ENCODE peak calls at places on chromosomes 12 and 14, in eight cellular contexts. One of them, this sample, is unnamed.

GRCh38 chr14:20626274-20626673 is 15.2 kb downstream of the OR6S1 start:
- DNase-seq in retina: no peak
- DNase-seq in A172: no peak
- DNase-seq in NCI-H748 treated with DMSO at 0.1 percent for 48 hours: no peak
- DNase-seq in left ventricle myocardium superior: no peak
- DNase-seq in GM03348: no peak
- DNase-seq in kidney glomerular epithelial cell: no peak
- DNase-seq in activated CD8-positive, alpha-beta T cell treated with anti-CD3 and anti-CD28 coated beads, Interleukin-2, amount 10 ng/mL, durations not matched to agents 7 days and 5 days: no peak
- DNase-seq in this sample: no peak

GRCh38 chr12:116123511-116124258 is 153.8 kb downstream of the MED13L start:
- DNase-seq in activated CD8-positive, alpha-beta T cell treated with anti-CD3 and anti-CD28 coated beads, Interleukin-2, amount 10 ng/mL, durations not matched to agents 7 days and 5 days: no peak
- DNase-seq in left ventricle myocardium superior: peak; percentile 35
- DNase-seq in retina: peak; percentile 87
- DNase-seq in NCI-H748 treated with DMSO at 0.1 percent for 48 hours: peak; percentile 30
- DNase-seq in GM03348: peak; percentile 28
- DNase-seq in kidney glomerular epithelial cell: peak; percentile 33
- DNase-seq in A172: no peak
- DNase-seq in this sample: peak; percentile 64

GRCh38 chr14:50804181-50804721 is 26.7 kb downstream of the NIN start:
- DNase-seq in NCI-H748 treated with DMSO at 0.1 percent for 48 hours: no peak
- DNase-seq in activated CD8-positive, alpha-beta T cell treated with anti-CD3 and anti-CD28 coated beads, Interleukin-2, amount 10 ng/mL, durations not matched to agents 7 days and 5 days: no peak
- DNase-seq in GM03348: peak; percentile 78
- DNase-seq in retina: no peak
- DNase-seq in left ventricle myocardium superior: no peak
- DNase-seq in A172: no peak
- DNase-seq in kidney glomerular epithelial cell: peak; percentile 45
- DNase-seq in this sample: peak; percentile 76

GRCh38 chr14:87014854-87015253 is 978.1 kb downstream of the GALC start:
- DNase-seq in A172: no peak
- DNase-seq in GM03348: no peak
- DNase-seq in retina: no peak
- DNase-seq in left ventricle myocardium superior: no peak
- DNase-seq in activated CD8-positive, alpha-beta T cell treated with anti-CD3 and anti-CD28 coated beads, Interleukin-2, amount 10 ng/mL, durations not matched to agents 7 days and 5 days: no peak
- DNase-seq in NCI-H748 treated with DMSO at 0.1 percent for 48 hours: peak; percentile 10
- DNase-seq in kidney glomerular epithelial cell: no peak
- DNase-seq in this sample: no peak

GRCh38 chr14:96245710-96246534 is 10.1 kb upstream of the BDKRB1 start:
- DNase-seq in kidney glomerular epithelial cell: no peak
- DNase-seq in GM03348: peak; percentile 67
- DNase-seq in NCI-H748 treated with DMSO at 0.1 percent for 48 hours: no peak
- DNase-seq in retina: no peak
- DNase-seq in left ventricle myocardium superior: no peak
- DNase-seq in A172: no peak
- DNase-seq in activated CD8-positive, alpha-beta T cell treated with anti-CD3 and anti-CD28 coated beads, Interleukin-2, amount 10 ng/mL, durations not matched to agents 7 days and 5 days: no peak
- DNase-seq in this sample: peak; percentile 82

GRCh38 chr14:76784881-76785280 is 23.6 kb downstream of the VASH1 start:
- DNase-seq in kidney glomerular epithelial cell: peak; percentile 75
- DNase-seq in GM03348: peak; percentile 91
- DNase-seq in retina: peak; percentile 84
- DNase-seq in A172: peak; percentile 75
- DNase-seq in left ventricle myocardium superior: peak; percentile 87
- DNase-seq in activated CD8-positive, alpha-beta T cell treated with anti-CD3 and anti-CD28 coated beads, Interleukin-2, amount 10 ng/mL, durations not matched to agents 7 days and 5 days: peak; percentile 68
- DNase-seq in NCI-H748 treated with DMSO at 0.1 percent for 48 hours: peak; percentile 32
- DNase-seq in this sample: peak; percentile 55

GRCh38 chr12:63826002-63826585 is 18.4 kb upstream of the SRGAP1 start:
- DNase-seq in kidney glomerular epithelial cell: peak; percentile 46
- DNase-seq in left ventricle myocardium superior: no peak
- DNase-seq in GM03348: peak; percentile 83
- DNase-seq in A172: peak; percentile 55
- DNase-seq in NCI-H748 treated with DMSO at 0.1 percent for 48 hours: peak; percentile 52
- DNase-seq in activated CD8-positive, alpha-beta T cell treated with anti-CD3 and anti-CD28 coated beads, Interleukin-2, amount 10 ng/mL, durations not matched to agents 7 days and 5 days: no peak
- DNase-seq in retina: no peak
- DNase-seq in this sample: peak; percentile 79

GRCh38 chr14:69037790-69038448 is 58.8 kb upstream of the ACTN1 start:
- DNase-seq in kidney glomerular epithelial cell: no peak
- DNase-seq in retina: no peak
- DNase-seq in left ventricle myocardium superior: no peak
- DNase-seq in NCI-H748 treated with DMSO at 0.1 percent for 48 hours: no peak
- DNase-seq in A172: peak; percentile 26
- DNase-seq in activated CD8-positive, alpha-beta T cell treated with anti-CD3 and anti-CD28 coated beads, Interleukin-2, amount 10 ng/mL, durations not matched to agents 7 days and 5 days: no peak
- DNase-seq in GM03348: no peak
- DNase-seq in this sample: peak; percentile 37

GRCh38 chr14:98167253-98167652 is 1104.7 kb downstream of the BCL11B start:
- DNase-seq in A172: no peak
- DNase-seq in NCI-H748 treated with DMSO at 0.1 percent for 48 hours: no peak
- DNase-seq in left ventricle myocardium superior: no peak
- DNase-seq in kidney glomerular epithelial cell: no peak
- DNase-seq in GM03348: no peak
- DNase-seq in activated CD8-positive, alpha-beta T cell treated with anti-CD3 and anti-CD28 coated beads, Interleukin-2, amount 10 ng/mL, durations not matched to agents 7 days and 5 days: peak; percentile 19
- DNase-seq in retina: no peak
- DNase-seq in this sample: no peak

GRCh38 chr12:58443273-58443980 is 476.9 kb downstream of the LRIG3 start:
- DNase-seq in A172: peak; percentile 53
- DNase-seq in left ventricle myocardium superior: no peak
- DNase-seq in NCI-H748 treated with DMSO at 0.1 percent for 48 hours: peak; percentile 14
- DNase-seq in retina: no peak
- DNase-seq in activated CD8-positive, alpha-beta T cell treated with anti-CD3 and anti-CD28 coated beads, Interleukin-2, amount 10 ng/mL, durations not matched to agents 7 days and 5 days: no peak
- DNase-seq in GM03348: no peak
- DNase-seq in kidney glomerular epithelial cell: no peak
- DNase-seq in this sample: peak; percentile 56

GRCh38 chr12:43957732-43958131 is 121.9 kb downstream of the TMEM117 start:
- DNase-seq in left ventricle myocardium superior: no peak
- DNase-seq in activated CD8-positive, alpha-beta T cell treated with anti-CD3 and anti-CD28 coated beads, Interleukin-2, amount 10 ng/mL, durations not matched to agents 7 days and 5 days: peak; percentile 37
- DNase-seq in A172: peak; percentile 54
- DNase-seq in retina: peak; percentile 62
- DNase-seq in NCI-H748 treated with DMSO at 0.1 percent for 48 hours: no peak
- DNase-seq in kidney glomerular epithelial cell: peak; percentile 42
- DNase-seq in GM03348: peak; percentile 79
- DNase-seq in this sample: peak; percentile 39

GRCh38 chr14:79580908-79581307 is 630.4 kb downstream of the DIO2 start:
- DNase-seq in A172: no peak
- DNase-seq in left ventricle myocardium superior: no peak
- DNase-seq in NCI-H748 treated with DMSO at 0.1 percent for 48 hours: no peak
- DNase-seq in retina: no peak
- DNase-seq in kidney glomerular epithelial cell: no peak
- DNase-seq in activated CD8-positive, alpha-beta T cell treated with anti-CD3 and anti-CD28 coated beads, Interleukin-2, amount 10 ng/mL, durations not matched to agents 7 days and 5 days: no peak
- DNase-seq in GM03348: no peak
- DNase-seq in this sample: no peak

GRCh38 chr12:117360551-117361311 is 695 bp downstream of the NOS1 start:
- DNase-seq in A172: no peak
- DNase-seq in GM03348: no peak
- DNase-seq in NCI-H748 treated with DMSO at 0.1 percent for 48 hours: no peak
- DNase-seq in kidney glomerular epithelial cell: no peak
- DNase-seq in activated CD8-positive, alpha-beta T cell treated with anti-CD3 and anti-CD28 coated beads, Interleukin-2, amount 10 ng/mL, durations not matched to agents 7 days and 5 days: no peak
- DNase-seq in left ventricle myocardium superior: no peak
- DNase-seq in retina: peak; percentile 54
- DNase-seq in this sample: no peak

GRCh38 chr12:49109631-49110172 is 945 bp downstream of the LMBR1L start:
- DNase-seq in activated CD8-positive, alpha-beta T cell treated with anti-CD3 and anti-CD28 coated beads, Interleukin-2, amount 10 ng/mL, durations not matched to agents 7 days and 5 days: no peak
- DNase-seq in A172: no peak
- DNase-seq in retina: peak; percentile 55
- DNase-seq in GM03348: no peak
- DNase-seq in left ventricle myocardium superior: no peak
- DNase-seq in NCI-H748 treated with DMSO at 0.1 percent for 48 hours: no peak
- DNase-seq in kidney glomerular epithelial cell: no peak
- DNase-seq in this sample: no peak

GRCh38 chr14:50862171-50862570 is 9.7 kb upstream of the ABHD12B start:
- DNase-seq in A172: no peak
- DNase-seq in left ventricle myocardium superior: no peak
- DNase-seq in kidney glomerular epithelial cell: no peak
- DNase-seq in NCI-H748 treated with DMSO at 0.1 percent for 48 hours: no peak
- DNase-seq in retina: no peak
- DNase-seq in activated CD8-positive, alpha-beta T cell treated with anti-CD3 and anti-CD28 coated beads, Interleukin-2, amount 10 ng/mL, durations not matched to agents 7 days and 5 days: no peak
- DNase-seq in GM03348: no peak
- DNase-seq in this sample: no peak

GRCh38 chr12:120725659-120726509 is at the start of gene ACADS:
- DNase-seq in kidney glomerular epithelial cell: peak; percentile 82
- DNase-seq in retina: peak; percentile 94
- DNase-seq in A172: no peak
- DNase-seq in left ventricle myocardium superior: peak; percentile 96
- DNase-seq in activated CD8-positive, alpha-beta T cell treated with anti-CD3 and anti-CD28 coated beads, Interleukin-2, amount 10 ng/mL, durations not matched to agents 7 days and 5 days: peak; percentile 93
- DNase-seq in NCI-H748 treated with DMSO at 0.1 percent for 48 hours: peak; percentile 75
- DNase-seq in GM03348: peak; percentile 98
- DNase-seq in this sample: peak; percentile 83

GRCh38 chr14:25400607-25401206 is 350.8 kb upstream of the STXBP6 start:
- DNase-seq in activated CD8-positive, alpha-beta T cell treated with anti-CD3 and anti-CD28 coated beads, Interleukin-2, amount 10 ng/mL, durations not matched to agents 7 days and 5 days: peak; percentile 55
- DNase-seq in retina: peak; percentile 69
- DNase-seq in kidney glomerular epithelial cell: peak; percentile 45
- DNase-seq in A172: peak; percentile 32
- DNase-seq in NCI-H748 treated with DMSO at 0.1 percent for 48 hours: peak; percentile 67
- DNase-seq in GM03348: peak; percentile 49
- DNase-seq in left ventricle myocardium superior: no peak
- DNase-seq in this sample: peak; percentile 12

GRCh38 chr12:91985002-91985767 is 160.5 kb downstream of the BTG1 start:
- DNase-seq in retina: no peak
- DNase-seq in A172: no peak
- DNase-seq in left ventricle myocardium superior: no peak
- DNase-seq in NCI-H748 treated with DMSO at 0.1 percent for 48 hours: no peak
- DNase-seq in activated CD8-positive, alpha-beta T cell treated with anti-CD3 and anti-CD28 coated beads, Interleukin-2, amount 10 ng/mL, durations not matched to agents 7 days and 5 days: no peak
- DNase-seq in GM03348: peak; percentile 48
- DNase-seq in kidney glomerular epithelial cell: no peak
- DNase-seq in this sample: peak; percentile 65

This sample was measured in foreskin fibroblast.